ENCODE peak calls at places on chromosome 21, in eight cellular contexts. Q, Z, D, F, V, L, X and B are unnamed samples.

GRCh38 chr21:17416139-17416538 is 96.7 kb upstream of the CXADR start:
- DNase-seq in L (peak), F (no peak), V (no peak), Q (no peak), D (no peak), Z (no peak), X (no peak), B (no peak)

GRCh38 chr21:14690886-14691285 is 144.8 kb upstream of the SAMSN1 start:
- DNase-seq in Z (no peak), L (no peak), X (no peak), Q (no peak), V (no peak), F (no peak), D (no peak), B (no peak)

GRCh38 chr21:23853796-23854379 is 1753.4 kb downstream of the MRPL39 start:
- DNase-seq in X (no peak), Q (no peak), D (peak), Z (no peak), V (no peak), L (peak), F (no peak), B (no peak)

GRCh38 chr21:31343680-31344480 is at the start of gene TIAM1:
- DNase-seq in X (peak), V (peak), Z (no peak), L (peak), Q (peak), F (peak), D (no peak), B (peak)

GRCh38 chr21:32309906-32310460 is 11.3 kb downstream of the MRAP start:
- DNase-seq in V (no peak), L (no peak), Z (no peak), X (no peak), D (no peak), Q (no peak), F (no peak), B (peak)

GRCh38 chr21:28601708-28602107 is 391.0 kb downstream of the LTN1 start:
- DNase-seq in L (peak), X (no peak), F (no peak), D (no peak), Z (no peak), V (no peak), Q (no peak), B (no peak)

GRCh38 chr21:38170283-38170682 is 86.5 kb upstream of the KCNJ15 start:
- DNase-seq in L (peak), V (no peak), Q (no peak), X (peak), D (peak), F (peak), Z (no peak), B (no peak)

GRCh38 chr21:42081931-42082381 is 10.8 kb downstream of the UMODL1 start:
- DNase-seq in F (peak), Z (no peak), L (no peak), Q (no peak), V (no peak), D (no peak), X (no peak), B (no peak)

GRCh38 chr21:42277593-42277992 is 37.6 kb downstream of the TFF3 start:
- DNase-seq in X (no peak), Q (no peak), D (no peak), V (no peak), Z (no peak), F (no peak), L (no peak), B (no peak)

GRCh38 chr21:42068256-42068545 is 2.9 kb upstream of the UMODL1 start:
- DNase-seq in L (no peak), F (no peak), V (no peak), Q (no peak), X (no peak), D (no peak), Z (no peak), B (no peak)

GRCh38 chr21:36552458-36552800 is 72.5 kb upstream of the CLDN14 start:
- DNase-seq in D (no peak), L (no peak), F (no peak), X (no peak), Q (no peak), Z (no peak), V (no peak), B (no peak)

GRCh38 chr21:14121719-14122118 is 89.0 kb downstream of the LIPI start:
- DNase-seq in L (no peak), V (no peak), Z (no peak), Q (no peak), D (no peak), X (no peak), F (no peak), B (no peak)

GRCh38 chr21:35088235-35088865 is 39.2 kb upstream of the RUNX1 start:
- DNase-seq in D (no peak), F (no peak), V (no peak), X (no peak), Q (no peak), Z (no peak), L (no peak), B (no peak)

GRCh38 chr21:41258617-41259016 is 58.0 kb upstream of the FAM3B start:
- DNase-seq in Z (no peak), F (no peak), V (no peak), L (peak), D (no peak), X (no peak), Q (no peak), B (no peak)

GRCh38 chr21:29217818-29218252 is 80.9 kb upstream of the BACH1 start:
- DNase-seq in X (no peak), F (no peak), Z (no peak), V (no peak), D (no peak), Q (no peak), L (peak), B (no peak)

GRCh38 chr21:24594082-24594481 is 1013.2 kb downstream of the MRPL39 start:
- DNase-seq in D (no peak), Q (no peak), F (no peak), V (no peak), X (no peak), L (no peak), Z (no peak), B (no peak)

GRCh38 chr21:26925636-26926035 is 41.3 kb downstream of the ADAMTS5 start:
- DNase-seq in Q (no peak), D (no peak), Z (no peak), L (no peak), F (no peak), X (no peak), V (no peak), B (no peak)

GRCh38 chr21:37182222-37182621 is 84.9 kb downstream of the VPS26C start:
- DNase-seq in D (no peak), V (no peak), L (no peak), Z (no peak), X (no peak), Q (no peak), F (no peak), B (no peak)

GRCh38 chr21:36647279-36648093 is 51.4 kb upstream of the SIM2 start:
- DNase-seq in F (no peak), Q (no peak), X (peak), V (no peak), L (peak), D (no peak), Z (no peak), B (no peak)

GRCh38 chr21:37472581-37472980 is 106.0 kb downstream of the DYRK1A start:
- DNase-seq in V (no peak), Z (no peak), F (peak), D (no peak), L (no peak), X (no peak), Q (no peak), B (no peak)

GRCh38 chr21:41508415-41509205 is 652 bp upstream of the TMPRSS2 start:
- DNase-seq in Z (no peak), D (no peak), L (no peak), X (no peak), V (no peak), Q (no peak), F (no peak), B (no peak)

GRCh38 chr21:33825419-33825818 is 90.2 kb downstream of the ATP5PO start:
- DNase-seq in L (no peak), Q (no peak), F (no peak), V (no peak), X (no peak), D (no peak), Z (no peak), B (no peak)
- H3K4me3 ChIP-seq in L (no peak), Q (no peak), F (no peak), V (no peak), X (no peak), D (no peak), Z (no peak), B (no peak)

GRCh38 chr21:46634966-46635323 is 529 bp upstream of the PRMT2 start:
- DNase-seq in D (peak), X (peak), V (peak), Z (peak), F (peak), Q (peak), L (peak), B (no peak)
- TF ChIP-seq CTCF in D (no peak), X (no peak), V (no peak), Z (no peak), F (no peak), Q (no peak), L (peak), B (no peak)

GRCh38 chr21:46227811-46228344 is 696 bp downstream of the LSS start:
- DNase-seq in L (peak), Z (no peak), Q (no peak), D (peak), F (no peak), X (no peak), V (peak), B (peak)

GRCh38 chr21:46228345-46229051 is at the start of gene LSS:
- DNase-seq in L (peak), F (peak), Z (peak), V (peak), Q (peak), X (peak), D (peak), B (peak)

GRCh38 chr21:46226920-46227599 is 1.5 kb downstream of the LSS start:
- DNase-seq in Z (peak), X (no peak), Q (no peak), L (peak), V (peak), F (no peak), D (peak), B (no peak)

GRCh38 chr21:46223217-46223616 is 5.4 kb downstream of the LSS start:
- DNase-seq in X (no peak), V (peak), L (no peak), F (no peak), Q (no peak), Z (no peak), D (no peak), B (no peak)

DNA sequence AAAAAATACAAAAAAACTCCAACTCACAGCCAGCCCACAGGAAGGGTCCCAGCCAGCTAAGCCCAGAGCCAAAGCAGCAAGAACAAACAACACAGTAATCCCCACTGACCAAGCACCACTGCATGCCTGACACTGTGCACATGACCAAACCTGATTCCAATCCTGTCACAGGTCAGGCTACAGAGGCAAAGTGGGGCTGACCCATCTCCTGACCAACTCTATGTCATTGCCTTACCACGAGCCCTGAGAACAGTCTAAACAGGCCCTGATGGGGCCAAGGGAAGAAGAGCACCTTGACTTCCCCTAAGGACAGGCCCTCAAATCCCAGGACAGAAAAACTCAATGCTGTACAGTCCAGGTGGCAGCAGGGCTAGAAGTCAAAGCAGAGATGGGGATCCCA is 2.4 kb downstream of the LSS start:
- DNase-seq in L (peak), Q (no peak), Z (no peak), D (no peak), X (no peak), F (no peak), V (peak), B (no peak)
- H3K4me3 ChIP-seq in L (peak), Q (peak), Z (peak), D (no peak), X (no peak), F (no peak), V (no peak), B (no peak)

DNA sequence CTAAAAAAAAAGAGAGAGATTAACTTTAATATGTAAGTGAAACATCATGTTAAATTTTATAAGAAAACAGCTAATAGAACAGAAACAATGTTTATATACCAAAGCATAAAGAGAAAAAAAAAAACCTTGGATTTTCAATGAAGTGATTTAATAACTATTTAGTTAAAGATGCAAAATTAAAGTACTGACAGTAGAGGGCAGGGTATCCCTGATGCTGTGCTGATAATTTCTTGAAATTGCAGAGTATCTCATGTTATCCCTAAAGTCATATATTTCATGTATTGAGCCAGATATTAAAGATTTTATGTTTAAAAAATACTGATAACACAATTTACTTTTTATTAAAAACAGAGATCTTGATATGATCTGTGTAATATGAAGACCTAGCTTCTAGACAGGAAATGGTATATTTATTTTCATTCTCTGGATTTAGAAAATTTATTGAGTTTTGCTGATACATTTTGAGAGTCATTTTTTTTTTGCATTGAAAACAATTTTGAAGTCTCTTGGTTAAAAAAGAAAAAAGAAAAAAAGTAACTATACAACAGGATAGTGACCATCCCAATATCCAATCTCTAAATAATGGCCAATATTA is 273.2 kb downstream of the USP25 start:
- DNase-seq in V (no peak), D (no peak), Z (no peak), F (no peak), X (no peak), L (peak), Q (no peak), B (no peak)
- TF ChIP-seq CTCF in V (no peak), D (no peak), Z (peak), F (no peak), X (no peak), L (peak), Q (no peak), B (no peak)

GRCh38 chr21:43930848-43931384 is 65.9 kb downstream of the AGPAT3 start:
- DNase-seq in X (no peak), L (no peak), Q (no peak), Z (no peak), F (no peak), D (no peak), V (no peak), B (no peak)

GRCh38 chr21:43931454-43931853 is 66.4 kb downstream of the AGPAT3 start:
- DNase-seq in Z (no peak), L (no peak), F (no peak), Q (no peak), D (no peak), V (no peak), X (no peak), B (no peak)

GRCh38 chr21:43928726-43929125 is 63.7 kb downstream of the AGPAT3 start:
- DNase-seq in Z (no peak), X (peak), F (no peak), L (no peak), V (no peak), D (no peak), Q (no peak), B (no peak)

GRCh38 chr21:43929217-43929971 is 64.4 kb downstream of the AGPAT3 start:
- DNase-seq in Q (no peak), D (no peak), Z (no peak), X (peak), L (no peak), V (no peak), F (peak), B (no peak)

GRCh38 chr21:43930074-43930847 is 65.2 kb downstream of the AGPAT3 start:
- DNase-seq in Q (no peak), X (no peak), L (no peak), F (no peak), V (no peak), Z (no peak), D (no peak), B (no peak)
- H3K4me3 ChIP-seq in Q (no peak), X (no peak), L (no peak), F (no peak), V (no peak), Z (no peak), D (no peak), B (no peak)